ENCODE peak calls at places on chromosomes 7 and 10, in four cellular contexts. P is EH, A is hypothalamus, O is ELR. X is an unnamed sample.

GRCh38 chr7:143359769-143360168 is 2.7 kb downstream of the FAM131B start:
- DNase-seq in P (no peak), A (no peak), O (no peak), X (no peak)

GRCh38 chr10:43196981-43197833 is 59.0 kb downstream of the CSGALNACT2 start:
- DNase-seq in O (no peak), A (no peak), P (no peak), X (no peak)

GRCh38 chr10:6306917-6307316 is 104.2 kb downstream of the PFKFB3 start:
- DNase-seq in A (no peak), O (no peak), P (no peak), X (no peak)

GRCh38 chr10:63522129-63522687 is 1.0 kb downstream of the REEP3 start:
- DNase-seq in P (no peak), O (peak), A (no peak), X (no peak)

GRCh38 chr7:107744345-107744750 is 406 bp downstream of the CBLL1 start:
- DNase-seq in A (no peak), P (peak), O (peak), X (no peak)

GRCh38 chr7:129835436-129836020 is 117.2 kb downstream of the UBE2H start:
- DNase-seq in O (no peak), A (no peak), P (no peak), X (no peak)

GRCh38 chr7:5421626-5422323 is 1.9 kb downstream of the TNRC18 start:
- DNase-seq in O (peak), P (peak), A (peak), X (no peak)

GRCh38 chr10:47112612-47113011 is 187.4 kb upstream of the GDF10 start:
- DNase-seq in P (no peak), A (no peak), O (no peak), X (no peak)

GRCh38 chr7:37211097-37211496 is 237.6 kb downstream of the ELMO1 start:
- DNase-seq in A (no peak), P (peak), O (no peak), X (no peak)

GRCh38 chr7:27329917-27330316 is 87.3 kb downstream of the EVX1 start:
- DNase-seq in P (no peak), A (no peak), O (peak), X (no peak)

GRCh38 chr10:133523631-133524203 is 3.4 kb upstream of the CYP2E1 start:
- DNase-seq in A (no peak), O (no peak), P (no peak), X (no peak)

GRCh38 chr10:131975796-131976195 is 5.9 kb downstream of the BNIP3 start:
- DNase-seq in P (no peak), O (no peak), A (no peak), X (no peak)

GRCh38 chr10:47453435-47454293 is 30.3 kb downstream of the ANXA8 start:
- DNase-seq in A (no peak), P (no peak), O (no peak), X (no peak)

GRCh38 chr7:81833401-81833800 is 63.6 kb upstream of the HGF start:
- DNase-seq in P (peak), A (no peak), O (no peak), X (no peak)

GRCh38 chr7:15305002-15305600 is 256.7 kb downstream of the AGMO start:
- DNase-seq in A (peak), O (peak), P (peak), X (no peak)

GRCh38 chr7:51471199-51472016 is 154.8 kb upstream of the COBL start:
- DNase-seq in A (peak), P (no peak), O (no peak), X (no peak)

GRCh38 chr10:5545778-5546710 is 21.3 kb downstream of the CALML3 start:
- DNase-seq in O (peak), A (no peak), P (peak), X (no peak)

GRCh38 chr7:30924624-30925023 is 13.0 kb downstream of the AQP1 start:
- DNase-seq in P (no peak), A (no peak), O (no peak), X (no peak)

GRCh38 chr10:71629131-71629530 is 90.4 kb downstream of the C10orf105 start:
- DNase-seq in A (no peak), P (no peak), O (no peak), X (no peak)

GRCh38 chr7:111678281-111678680 is 116.0 kb upstream of the IMMP2L start:
- DNase-seq in A (no peak), P (peak), O (peak), X (no peak)

GRCh38 chr7:1230411-1231213 is 2.1 kb upstream of the UNCX start:
- DNase-seq in P (no peak), O (no peak), A (no peak), X (no peak)

GRCh38 chr7:32154797-32155196 is 84.6 kb upstream of the PDE1C start:
- DNase-seq in O (peak), P (peak), A (peak), X (no peak)

GRCh38 chr7:128174391-128174790 is 66.7 kb upstream of the LEP start:
- DNase-seq in P (no peak), A (no peak), O (no peak), X (no peak)

GRCh38 chr7:77199008-77199966 is at the start of gene FGL2:
- DNase-seq in A (peak), O (peak), P (peak), X (peak)

GRCh38 chr10:72946963-72947362 is 7.6 kb downstream of the PLA2G12B start:
- DNase-seq in A (no peak), O (no peak), P (no peak), X (no peak)

GRCh38 chr7:41698114-41698513 is 4.8 kb downstream of the INHBA start:
- DNase-seq in P (no peak), O (no peak), A (no peak), X (no peak)

GRCh38 chr10:4391683-4392082 is 434.3 kb upstream of the AKR1E2 start:
- DNase-seq in A (no peak), O (peak), P (peak), X (no peak)

GRCh38 chr10:110649652-110650264 is 5.6 kb downstream of the RBM20 start:
- DNase-seq in A (no peak), P (peak), O (no peak), X (no peak)

GRCh38 chr10:9621216-9621615 is 1396.5 kb upstream of the CELF2 start:
- DNase-seq in A (no peak), P (peak), O (no peak), X (no peak)

GRCh38 chr10:58334817-58335305 is at the start of gene UBE2D1:
- DNase-seq in O (peak), P (peak), A (peak), X (peak)

GRCh38 chr10:121605708-121606107 is 7.5 kb upstream of the FGFR2 start:
- DNase-seq in O (no peak), A (no peak), P (no peak), X (no peak)

GRCh38 chr7:131105803-131106680 is 221.6 kb upstream of the MKLN1 start:
- DNase-seq in O (peak), P (peak), A (peak), X (peak)

GRCh38 chr7:155550916-155551315 is 4.6 kb upstream of the CNPY1 start:
- DNase-seq in A (no peak), O (no peak), P (no peak), X (no peak)

GRCh38 chr10:37654466-37654865 is 202.9 kb downstream of the ZNF248 start:
- DNase-seq in O (no peak), P (no peak), A (no peak), X (no peak)

GRCh38 chr10:15427836-15428414 is 56.8 kb upstream of the FAM171A1 start:
- DNase-seq in A (no peak), O (peak), P (peak), X (no peak)

GRCh38 chr10:121524138-121524817 is 74.0 kb downstream of the FGFR2 start:
- DNase-seq in O (no peak), P (peak), A (no peak), X (no peak)

X was measured in immature natural killer cell.